ENCODE peak calls at places on chromosomes 12 and 14, in nine cellular contexts. R is uterus, C is AG04450, F is transverse colon, M is stomach, H is HCT116, L is fibroblast of lung, A is IMR-90, W is pancreas. Q is an unnamed sample.

GRCh38 chr12:44314007-44314500 is 478.2 kb downstream of the TMEM117 start:
- DNase-seq in R (no peak), C (no peak), F (no peak), M (no peak), H (no peak), L (peak), A (no peak), W (no peak), Q (no peak)

GRCh38 chr12:75727577-75727976 is 216.2 kb upstream of the KRR1 start:
- DNase-seq in R (no peak), C (no peak), F (no peak), M (no peak), H (no peak), L (no peak), A (no peak), W (no peak), Q (no peak)

GRCh38 chr14:81837304-81837703 is 303.7 kb upstream of the SEL1L start:
- DNase-seq in R (no peak), C (no peak), F (no peak), M (no peak), H (no peak), L (no peak), A (no peak), W (no peak), Q (no peak)

GRCh38 chr14:76917759-76918175 is 91.6 kb downstream of the LRRC74A start:
- DNase-seq in R (peak), C (no peak), F (no peak), M (peak), H (no peak), L (peak), A (no peak), W (no peak), Q (peak)

GRCh38 chr12:75550401-75550851 is 39.0 kb upstream of the KRR1 start:
- DNase-seq in R (peak), C (no peak), F (no peak), M (peak), H (no peak), L (peak), A (peak), W (no peak), Q (no peak)

GRCh38 chr12:94614288-94614721 is 36.1 kb downstream of the TMCC3 start:
- DNase-seq in R (no peak), C (no peak), F (no peak), M (no peak), H (no peak), L (peak), A (no peak), W (no peak), Q (no peak)

GRCh38 chr12:98745578-98746391 is 100.7 kb downstream of the APAF1 start:
- DNase-seq in R (peak), C (no peak), F (no peak), M (no peak), H (no peak), L (no peak), A (peak), W (peak), Q (no peak)

GRCh38 chr12:5927732-5928516 is 17.1 kb downstream of the ANO2 start:
- DNase-seq in R (no peak), C (no peak), F (no peak), M (no peak), H (no peak), L (no peak), A (no peak), W (no peak), Q (no peak)

GRCh38 chr12:91810077-91810476 is 335.6 kb downstream of the BTG1 start:
- DNase-seq in R (no peak), C (no peak), F (no peak), M (no peak), H (no peak), L (no peak), A (no peak), W (no peak), Q (no peak)

GRCh38 chr12:49560695-49561094 is 7.2 kb downstream of the MCRS1 start:
- DNase-seq in R (no peak), C (no peak), F (no peak), M (no peak), H (no peak), L (no peak), A (no peak), W (no peak), Q (no peak)

GRCh38 chr12:12024958-12025682 is 45.6 kb upstream of the BCL2L14 start:
- DNase-seq in R (no peak), C (no peak), F (peak), M (peak), H (no peak), L (no peak), A (no peak), W (no peak), Q (no peak)

GRCh38 chr14:73474952-73475351 is 15.8 kb upstream of the RIOX1 start:
- DNase-seq in R (no peak), C (no peak), F (no peak), M (no peak), H (no peak), L (no peak), A (no peak), W (no peak), Q (no peak)

GRCh38 chr12:76152161-76152807 is 67.8 kb upstream of the NAP1L1 start:
- DNase-seq in R (no peak), C (no peak), F (peak), M (no peak), H (no peak), L (no peak), A (no peak), W (no peak), Q (no peak)

GRCh38 chr12:120653611-120654010 is 13.2 kb downstream of the CABP1 start:
- DNase-seq in R (no peak), C (no peak), F (no peak), M (no peak), H (no peak), L (no peak), A (no peak), W (no peak), Q (no peak)

GRCh38 chr12:29283969-29284368 is 97.0 kb downstream of the ERGIC2 start:
- DNase-seq in R (no peak), C (no peak), F (no peak), M (no peak), H (no peak), L (peak), A (peak), W (no peak), Q (no peak)

GRCh38 chr14:54356172-54356571 is 40.6 kb upstream of the CDKN3 start:
- DNase-seq in R (no peak), C (no peak), F (no peak), M (no peak), H (no peak), L (no peak), A (peak), W (no peak), Q (no peak)

GRCh38 chr12:113967368-113967767 is 1.2 kb upstream of the RBM19 start:
- DNase-seq in R (no peak), C (no peak), F (no peak), M (no peak), H (no peak), L (no peak), A (no peak), W (no peak), Q (no peak)

GRCh38 chr14:64265222-64265621 is 28.9 kb downstream of the ESR2 start:
- DNase-seq in R (no peak), C (no peak), F (no peak), M (no peak), H (no peak), L (no peak), A (no peak), W (no peak), Q (no peak)

GRCh38 chr14:101120636-101121398 is 217.3 kb upstream of the RTL1 start:
- DNase-seq in R (peak), C (no peak), F (peak), M (peak), H (no peak), L (peak), A (no peak), W (peak), Q (peak)

GRCh38 chr14:51360592-51360991 is 120.5 kb downstream of the TMX1 start:
- DNase-seq in R (no peak), C (no peak), F (no peak), M (no peak), H (no peak), L (no peak), A (no peak), W (no peak), Q (no peak)

GRCh38 chr12:77891531-77892147 is 60.9 kb downstream of the NAV3 start:
- DNase-seq in R (no peak), C (no peak), F (no peak), M (no peak), H (no peak), L (no peak), A (no peak), W (no peak), Q (no peak)

GRCh38 chr12:108642899-108643654 is 9.4 kb upstream of the SELPLG start:
- DNase-seq in R (no peak), C (no peak), F (no peak), M (no peak), H (no peak), L (no peak), A (no peak), W (no peak), Q (no peak)

GRCh38 chr12:84874125-84874824 is 38.3 kb downstream of the SLC6A15 start:
- DNase-seq in R (no peak), C (peak), F (no peak), M (no peak), H (peak), L (peak), A (peak), W (no peak), Q (no peak)

GRCh38 chr12:129200576-129200975 is 347.3 kb downstream of the GLT1D1 start:
- DNase-seq in R (no peak), C (no peak), F (no peak), M (no peak), H (no peak), L (no peak), A (no peak), W (no peak), Q (no peak)

GRCh38 chr12:47990351-47991105 is 13.7 kb downstream of the COL2A1 start:
- DNase-seq in R (no peak), C (no peak), F (no peak), M (no peak), H (no peak), L (peak), A (peak), W (peak), Q (no peak)

GRCh38 chr12:14260011-14260993 is 105.2 kb upstream of the ATF7IP start:
- DNase-seq in R (peak), C (peak), F (peak), M (peak), H (peak), L (peak), A (peak), W (peak), Q (peak)

DNA sequence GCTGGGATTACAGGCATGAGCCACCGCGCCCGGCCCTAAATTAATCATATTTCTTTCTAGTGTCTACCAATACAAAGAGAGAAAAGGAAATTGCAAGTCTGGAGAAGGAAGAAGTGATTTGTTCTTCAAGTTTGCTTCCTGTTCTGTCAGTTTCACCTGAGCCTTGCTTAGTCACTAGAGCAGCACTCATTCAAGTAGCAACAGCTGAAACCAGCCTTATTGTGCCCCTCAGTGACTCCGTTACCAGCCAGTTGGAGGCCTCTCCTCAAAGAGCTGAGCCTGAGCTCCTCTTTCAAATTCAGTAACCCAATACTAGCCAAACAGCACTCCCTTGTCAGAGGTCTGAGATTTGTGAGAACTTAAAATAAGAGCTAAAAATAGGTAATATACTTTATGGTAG is 17.4 kb downstream of the PAWR start:
- DNase-seq in R (no peak), C (no peak), F (no peak), M (no peak), H (no peak), L (no peak), A (no peak), W (no peak), Q (no peak)
- H3K4me3 ChIP-seq in R (no peak), C (no peak), F (no peak), M (no peak), H (no peak), L (no peak), A (no peak), W (no peak), Q (no peak)

GRCh38 chr12:13193403-13194100 is 3.0 kb upstream of the EMP1 start:
- DNase-seq in R (no peak), C (no peak), F (no peak), M (no peak), H (no peak), L (no peak), A (no peak), W (no peak), Q (no peak)
- TF ChIP-seq CTCF in R (no peak), C (no peak), F (no peak), M (no peak), H (no peak), L (no peak), A (no peak), W (no peak), Q (no peak)

GRCh38 chr12:58424735-58425379 is 483.5 kb downstream of the ATP23 start:
- DNase-seq in R (no peak), C (no peak), F (no peak), M (no peak), H (no peak), L (no peak), A (no peak), W (no peak), Q (no peak)

GRCh38 chr12:58421990-58422389 is 480.6 kb downstream of the ATP23 start:
- DNase-seq in R (no peak), C (no peak), F (no peak), M (no peak), H (no peak), L (no peak), A (no peak), W (no peak), Q (no peak)

GRCh38 chr12:58420496-58420895 is 479.1 kb downstream of the ATP23 start:
- DNase-seq in R (no peak), C (no peak), F (no peak), M (no peak), H (no peak), L (peak), A (no peak), W (no peak), Q (no peak)

GRCh38 chr12:58419905-58420304 is 478.5 kb downstream of the ATP23 start:
- DNase-seq in R (no peak), C (no peak), F (no peak), M (no peak), H (no peak), L (peak), A (peak), W (no peak), Q (no peak)

GRCh38 chr12:58425481-58426392 is 484.4 kb downstream of the ATP23 start:
- DNase-seq in R (no peak), C (peak), F (peak), M (peak), H (peak), L (peak), A (peak), W (no peak), Q (no peak)
- H3K27ac ChIP-seq in R (peak), C (peak), F (peak), M (peak), H (peak), L (peak), A (peak), W (no peak), Q (peak)

GRCh38 chr12:42565001-42565400 is 24.5 kb downstream of the PRICKLE1 start:
- DNase-seq in R (no peak), C (no peak), F (no peak), M (no peak), H (no peak), L (no peak), A (no peak), W (no peak), Q (no peak)
- H3K4me3 ChIP-seq in R (no peak), C (no peak), F (no peak), M (no peak), H (no peak), L (no peak), A (no peak), W (no peak), Q (no peak)